ENCODE peak calls at places on chromosomes 13 and 19, in four cellular contexts. One of them, this sample, is unnamed.

GRCh38 chr19:57241181-57241580 is 749 bp downstream of the ZNF805 start:
- DNase-seq in lower leg skin: no peak
- DNase-seq in progenitor cell of endocrine pancreas: no peak
- DNase-seq in body of pancreas: no peak
- DNase-seq in this sample: no peak

GRCh38 chr13:59038824-59039223 is 1124.9 kb downstream of the DIAPH3 start:
- DNase-seq in lower leg skin: no peak
- DNase-seq in progenitor cell of endocrine pancreas: no peak
- DNase-seq in body of pancreas: no peak
- DNase-seq in this sample: no peak

GRCh38 chr19:37999309-38000213 is 92.6 kb downstream of the SIPA1L3 start:
- DNase-seq in lower leg skin: no peak
- DNase-seq in progenitor cell of endocrine pancreas: no peak
- DNase-seq in body of pancreas: peak
- DNase-seq in this sample: no peak

GRCh38 chr13:42466609-42467008 is 107.3 kb upstream of the TNFSF11 start:
- DNase-seq in lower leg skin: no peak
- DNase-seq in progenitor cell of endocrine pancreas: no peak
- DNase-seq in body of pancreas: no peak
- DNase-seq in this sample: no peak

GRCh38 chr13:91135949-91136348 is 211.5 kb upstream of the MIR17HG start:
- DNase-seq in lower leg skin: no peak
- DNase-seq in progenitor cell of endocrine pancreas: no peak
- DNase-seq in body of pancreas: no peak
- DNase-seq in this sample: no peak

GRCh38 chr13:42970824-42971669 is 21.0 kb downstream of the EPSTI1 start:
- DNase-seq in lower leg skin: no peak
- DNase-seq in progenitor cell of endocrine pancreas: no peak
- DNase-seq in body of pancreas: peak
- DNase-seq in this sample: no peak

GRCh38 chr13:101785858-101786257 is 333.4 kb downstream of the ITGBL1 start:
- DNase-seq in lower leg skin: no peak
- DNase-seq in progenitor cell of endocrine pancreas: no peak
- DNase-seq in body of pancreas: peak
- DNase-seq in this sample: no peak

GRCh38 chr13:37531054-37531453 is 67.5 kb downstream of the POSTN start:
- DNase-seq in lower leg skin: no peak
- DNase-seq in progenitor cell of endocrine pancreas: no peak
- DNase-seq in body of pancreas: no peak
- DNase-seq in this sample: no peak

GRCh38 chr13:46964789-46965527 is 68.1 kb upstream of the HTR2A start:
- DNase-seq in lower leg skin: no peak
- DNase-seq in progenitor cell of endocrine pancreas: no peak
- DNase-seq in body of pancreas: no peak
- DNase-seq in this sample: no peak

GRCh38 chr13:114069376-114070097 is 62.9 kb downstream of the RASA3 start:
- DNase-seq in lower leg skin: peak
- DNase-seq in progenitor cell of endocrine pancreas: no peak
- DNase-seq in body of pancreas: no peak
- DNase-seq in this sample: no peak

GRCh38 chr19:2524840-2525723 is 49.2 kb downstream of the GADD45B start:
- DNase-seq in lower leg skin: no peak
- DNase-seq in progenitor cell of endocrine pancreas: no peak
- DNase-seq in body of pancreas: no peak
- DNase-seq in this sample: no peak

GRCh38 chr13:113069861-113070805 is 35.5 kb upstream of the F7 start:
- DNase-seq in lower leg skin: no peak
- DNase-seq in progenitor cell of endocrine pancreas: no peak
- DNase-seq in body of pancreas: no peak
- DNase-seq in this sample: no peak

GRCh38 chr13:95896302-95896701 is 156.9 kb downstream of the UGGT2 start:
- DNase-seq in lower leg skin: no peak
- DNase-seq in progenitor cell of endocrine pancreas: no peak
- DNase-seq in body of pancreas: no peak
- DNase-seq in this sample: no peak

GRCh38 chr13:62887046-62887445 is 1471.4 kb upstream of the PCDH20 start:
- DNase-seq in lower leg skin: no peak
- DNase-seq in progenitor cell of endocrine pancreas: no peak
- DNase-seq in body of pancreas: no peak
- DNase-seq in this sample: no peak

GRCh38 chr13:70622785-70623184 is 514.5 kb upstream of the KLHL1 start:
- DNase-seq in lower leg skin: no peak
- DNase-seq in progenitor cell of endocrine pancreas: no peak
- DNase-seq in body of pancreas: no peak
- DNase-seq in this sample: no peak

DNA sequence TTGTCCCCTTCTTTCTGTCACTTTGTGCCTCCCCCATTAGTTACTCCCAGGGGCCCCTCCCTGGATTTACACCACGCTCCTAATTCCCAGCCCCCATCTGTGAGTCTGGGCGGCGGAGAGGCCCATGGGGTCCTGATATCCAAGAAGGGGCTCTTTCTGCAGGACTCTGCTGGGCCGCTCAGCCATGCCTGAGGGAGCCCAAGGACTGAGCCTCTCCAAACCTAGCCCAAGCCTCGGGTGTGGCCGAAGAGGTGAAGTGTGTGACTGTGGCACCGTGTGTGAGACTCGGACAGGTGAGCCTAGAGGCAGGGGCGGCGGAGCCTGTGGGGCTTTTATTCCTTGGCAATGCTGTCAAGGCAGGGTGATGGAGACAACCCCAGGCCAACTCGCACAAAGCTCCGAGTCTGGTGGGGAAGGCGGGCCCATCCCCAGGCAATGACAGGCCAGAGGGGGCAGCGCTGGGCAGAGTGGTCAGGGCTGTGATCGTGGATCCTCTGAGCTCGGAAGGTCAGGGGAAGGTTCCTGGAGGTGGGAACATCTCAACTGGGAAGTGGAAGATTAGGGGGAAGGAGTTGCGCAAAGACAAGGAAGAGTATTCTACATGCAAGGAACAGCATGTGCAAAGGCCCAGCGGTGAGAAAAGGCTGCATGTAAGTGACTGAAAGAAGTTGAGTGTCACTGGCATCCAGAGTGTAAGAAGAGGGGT is 1.6 kb downstream of the PLEKHG2 start:
- DNase-seq in lower leg skin: peak
- DNase-seq in progenitor cell of endocrine pancreas: no peak
- DNase-seq in body of pancreas: no peak
- DNase-seq in this sample: no peak
- TF ChIP-seq CTCF in lower leg skin: no peak
- TF ChIP-seq CTCF in progenitor cell of endocrine pancreas: peak
- TF ChIP-seq CTCF in body of pancreas: no peak
- TF ChIP-seq CTCF in this sample: no peak

DNA sequence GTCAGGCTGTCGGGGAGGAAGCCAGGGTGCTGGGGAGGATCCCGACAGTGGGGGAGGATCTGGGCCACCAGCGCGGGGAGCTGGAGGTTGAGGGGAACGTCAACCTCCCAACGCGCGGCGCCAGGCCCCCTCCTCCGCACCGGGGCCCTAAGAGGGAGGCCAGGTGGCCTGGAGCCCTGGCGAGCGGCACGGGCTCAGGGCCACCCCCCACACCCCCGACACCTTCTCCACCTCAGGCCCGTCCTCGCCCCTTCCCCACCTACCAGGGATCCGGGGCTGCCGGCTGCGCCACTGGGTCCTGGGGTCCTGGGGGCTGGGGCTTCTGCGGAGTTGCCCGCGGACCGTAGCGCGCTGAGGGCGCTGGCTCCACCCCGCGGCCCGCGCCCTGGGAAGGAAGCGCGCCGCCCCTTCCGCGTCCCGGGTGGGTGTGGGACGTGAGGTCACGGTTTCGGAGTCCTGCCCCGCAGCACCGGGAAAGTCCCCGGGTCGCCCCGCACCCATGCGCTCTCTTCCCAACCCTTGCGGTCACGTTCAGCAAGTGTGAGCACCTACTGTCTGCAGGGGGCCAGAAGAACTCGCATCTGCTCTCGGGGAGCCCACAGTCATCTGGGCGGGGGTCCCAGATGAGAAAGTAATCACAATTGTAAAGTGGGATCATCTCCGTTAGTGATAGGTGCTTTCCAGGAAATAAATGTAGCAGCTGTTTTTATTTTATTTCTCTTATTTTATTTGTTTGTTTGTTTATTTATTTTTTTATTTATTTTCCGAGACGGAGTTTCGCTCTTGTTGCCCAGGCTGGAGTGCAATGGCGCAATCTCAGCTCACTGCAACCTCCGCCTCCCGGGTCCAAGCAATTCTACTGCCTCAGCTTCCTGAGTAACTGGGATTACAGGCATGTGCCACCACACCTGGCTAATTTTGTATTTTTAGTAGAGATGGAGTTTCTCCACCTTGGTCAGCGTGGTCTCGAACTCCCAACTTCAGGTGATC is at the start of gene TICAM1:
- DNase-seq in lower leg skin: peak
- DNase-seq in progenitor cell of endocrine pancreas: no peak
- DNase-seq in body of pancreas: peak
- DNase-seq in this sample: peak
- TF ChIP-seq CTCF in lower leg skin: no peak
- TF ChIP-seq CTCF in progenitor cell of endocrine pancreas: no peak
- TF ChIP-seq CTCF in body of pancreas: no peak
- TF ChIP-seq CTCF in this sample: no peak

DNA sequence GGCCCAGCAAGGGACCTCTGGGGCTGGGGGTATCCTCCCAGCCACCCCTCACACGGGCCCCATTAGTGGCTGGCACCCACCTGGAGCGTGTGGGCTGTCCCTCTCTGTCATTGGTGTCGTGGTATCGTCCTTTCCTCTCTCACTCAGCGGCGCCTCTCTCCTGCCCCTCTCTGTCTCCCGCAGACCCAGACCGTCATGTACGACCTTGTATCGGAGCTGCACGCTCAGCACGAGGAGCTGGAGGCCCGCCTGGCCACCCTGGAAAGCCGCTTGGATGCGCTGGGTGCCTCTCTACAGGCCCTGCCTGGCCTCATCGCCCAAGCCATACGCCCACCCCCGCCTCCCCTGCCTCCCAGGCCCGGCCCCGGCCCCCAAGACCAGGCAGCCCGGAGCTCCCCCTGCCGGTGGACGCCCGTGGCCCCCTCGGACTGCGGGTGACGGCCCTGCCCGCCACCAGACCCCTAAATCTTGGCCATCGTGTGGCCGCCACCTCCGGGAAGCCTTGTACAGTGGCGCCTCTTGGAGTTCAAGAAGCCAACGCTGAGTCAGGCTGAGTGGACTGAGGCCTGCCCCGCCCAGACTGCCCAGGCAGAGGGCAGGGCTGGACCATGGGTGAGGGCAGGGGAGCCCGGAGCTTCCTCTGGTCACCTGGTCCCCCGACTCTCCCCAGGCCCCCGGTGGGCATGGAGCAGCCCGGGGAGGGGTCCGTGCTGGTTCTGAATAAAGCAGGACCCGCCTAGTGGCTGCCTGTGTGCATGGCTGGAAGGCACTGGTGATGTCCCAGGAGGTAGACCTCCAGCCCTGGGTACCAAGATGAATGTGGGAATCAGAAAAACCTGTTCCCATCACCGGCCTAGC is 9.8 kb upstream of the ARRDC2 start:
- DNase-seq in lower leg skin: no peak
- DNase-seq in progenitor cell of endocrine pancreas: no peak
- DNase-seq in body of pancreas: no peak
- DNase-seq in this sample: no peak
- TF ChIP-seq CTCF in lower leg skin: no peak
- TF ChIP-seq CTCF in progenitor cell of endocrine pancreas: peak
- TF ChIP-seq CTCF in body of pancreas: no peak
- TF ChIP-seq CTCF in this sample: peak

DNA sequence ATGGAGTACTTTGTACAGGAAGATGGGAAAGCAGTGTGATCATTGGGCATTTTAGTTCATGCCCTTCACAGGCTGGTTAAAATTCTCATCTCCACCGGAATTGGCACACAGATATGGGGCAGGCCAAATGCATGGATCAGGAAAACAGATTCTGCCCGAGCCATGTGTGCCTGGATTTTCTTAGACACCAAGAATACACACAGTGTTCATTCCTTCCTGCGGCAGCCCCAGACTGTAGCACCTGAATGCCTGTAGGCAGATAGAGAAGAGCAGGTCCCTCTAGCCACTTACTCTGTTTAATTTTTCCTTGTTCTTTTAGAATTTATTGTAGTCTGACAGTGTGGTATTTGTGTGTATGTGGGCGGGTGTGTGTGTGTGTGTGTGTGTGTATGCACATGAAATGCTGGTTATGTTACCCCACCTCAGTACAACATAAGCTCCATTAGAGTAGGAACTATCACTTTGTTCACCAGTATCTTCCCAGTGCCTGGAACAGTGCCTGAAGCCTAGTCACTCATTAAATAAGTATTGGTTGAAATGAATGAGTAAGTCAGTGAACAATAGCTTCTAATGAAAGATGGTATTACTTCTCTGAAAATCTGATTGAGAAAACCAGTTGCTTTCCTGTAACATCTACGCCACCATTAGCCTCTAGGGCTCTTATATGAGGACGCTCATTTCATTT is 41.7 kb downstream of the FRY start:
- DNase-seq in lower leg skin: no peak
- DNase-seq in progenitor cell of endocrine pancreas: no peak
- DNase-seq in body of pancreas: no peak
- DNase-seq in this sample: no peak
- TF ChIP-seq CTCF in lower leg skin: no peak
- TF ChIP-seq CTCF in progenitor cell of endocrine pancreas: no peak
- TF ChIP-seq CTCF in body of pancreas: no peak
- TF ChIP-seq CTCF in this sample: no peak

GRCh38 chr13:111153279-111153976 is 38.3 kb downstream of the ARHGEF7 start:
- DNase-seq in lower leg skin: peak
- DNase-seq in progenitor cell of endocrine pancreas: peak
- DNase-seq in body of pancreas: peak
- DNase-seq in this sample: peak
- TF ChIP-seq CTCF in lower leg skin: no peak
- TF ChIP-seq CTCF in progenitor cell of endocrine pancreas: peak
- TF ChIP-seq CTCF in body of pancreas: no peak
- TF ChIP-seq CTCF in this sample: no peak

GRCh38 chr13:39516140-39516539 is 86.9 kb downstream of the LHFPL6 start:
- DNase-seq in lower leg skin: no peak
- DNase-seq in progenitor cell of endocrine pancreas: no peak
- DNase-seq in body of pancreas: no peak
- DNase-seq in this sample: no peak
- TF ChIP-seq CTCF in lower leg skin: no peak
- TF ChIP-seq CTCF in progenitor cell of endocrine pancreas: no peak
- TF ChIP-seq CTCF in body of pancreas: no peak
- TF ChIP-seq CTCF in this sample: no peak

GRCh38 chr13:35741657-35742056 is 265.2 kb upstream of the MAB21L1 start:
- DNase-seq in lower leg skin: no peak
- DNase-seq in progenitor cell of endocrine pancreas: no peak
- DNase-seq in body of pancreas: no peak
- DNase-seq in this sample: no peak
- TF ChIP-seq CTCF in lower leg skin: no peak
- TF ChIP-seq CTCF in progenitor cell of endocrine pancreas: no peak
- TF ChIP-seq CTCF in body of pancreas: no peak
- TF ChIP-seq CTCF in this sample: no peak